ENCODE peak calls at places on chromosomes 7 and 10, in five cellular contexts. F is choroid plexus epithelial cell, D is breast epithelium, R is fibroblast of lung, Y is heart right ventricle. S is an unnamed sample.

GRCh38 chr7:127391591-127392181 is 822 bp downstream of the ZNF800 start:
- DNase-seq in Y (peak; percentile 60), R (peak; percentile 26), F (peak; percentile 45), D (no peak), S (no peak)

GRCh38 chr10:89502556-89502955 is 32.8 kb downstream of the SLC16A12 start:
- DNase-seq in R (peak; percentile 92), D (no peak), F (peak; percentile 94), Y (no peak), S (no peak)

GRCh38 chr10:20265146-20265545 is 448.9 kb downstream of the PLXDC2 start:
- DNase-seq in D (no peak), R (peak; percentile 63), F (peak; percentile 23), Y (no peak), S (no peak)

GRCh38 chr10:25725917-25726716 is 207.9 kb upstream of the MYO3A start:
- DNase-seq in Y (no peak), R (peak; percentile 50), D (no peak), F (peak; percentile 79), S (no peak)

GRCh38 chr10:110323503-110323902 is 18.8 kb upstream of the SMNDC1 start:
- DNase-seq in Y (no peak), D (no peak), R (peak; percentile 79), F (peak; percentile 82), S (no peak)

GRCh38 chr10:805635-806305 is 116.3 kb upstream of the DIP2C start:
- DNase-seq in R (no peak), Y (no peak), F (no peak), D (no peak), S (no peak)

GRCh38 chr10:98269435-98269912 is 1.5 kb upstream of the LOXL4 start:
- DNase-seq in Y (peak; percentile 84), F (peak; percentile 68), R (peak; percentile 69), D (peak; percentile 72), S (no peak)

GRCh38 chr10:86211691-86212390 is 154.8 kb downstream of the GRID1 start:
- DNase-seq in R (no peak), F (no peak), D (no peak), Y (no peak), S (no peak)

GRCh38 chr10:51867956-51868355 is 168.6 kb upstream of the CSTF2T start:
- DNase-seq in Y (no peak), F (peak; percentile 84), D (no peak), R (peak; percentile 97), S (no peak)

DNA sequence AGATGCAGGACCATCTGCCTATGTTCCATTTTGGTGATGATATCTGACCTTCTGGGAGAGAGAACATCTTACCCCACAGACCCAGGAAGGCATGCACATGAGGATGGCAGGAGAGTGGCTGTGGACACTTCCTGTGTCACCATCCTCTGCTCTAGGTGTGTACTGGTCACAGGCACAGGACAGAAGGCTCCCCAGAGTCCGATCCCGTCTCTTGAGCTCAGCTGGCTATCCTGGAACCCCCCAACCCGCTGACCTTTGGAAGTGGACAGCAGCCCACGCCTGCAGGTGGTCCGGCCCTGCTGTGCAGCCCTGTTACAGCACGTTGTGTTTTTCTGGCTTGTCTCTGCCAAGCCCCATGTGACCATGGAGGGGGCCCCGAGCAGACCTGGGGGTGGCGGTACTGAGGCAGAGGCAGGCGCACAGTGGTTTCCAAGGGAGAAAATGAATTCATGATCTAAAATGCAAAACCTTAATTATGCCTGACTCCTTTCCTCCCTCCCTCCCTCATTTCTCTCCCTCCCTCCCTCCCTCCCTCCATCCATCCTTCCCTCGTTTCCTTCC is 178.8 kb downstream of the CUX1 start:
- DNase-seq in Y (no peak), D (no peak), R (no peak), F (no peak), S (no peak)
- TF ChIP-seq CTCF in Y (no peak), D (no peak), R (no peak), F (no peak), S (no peak)

GRCh38 chr10:122368502-122369254 is 5.8 kb upstream of the PLEKHA1 start:
- DNase-seq in Y (no peak), R (no peak), F (no peak), D (no peak), S (no peak)
- TF ChIP-seq CTCF in Y (no peak), R (no peak), F (no peak), D (no peak), S (no peak)

GRCh38 chr10:8043569-8044306 is 10.8 kb upstream of the GATA3 start:
- DNase-seq in D (no peak), F (no peak), Y (no peak), R (no peak), S (no peak)
- TF ChIP-seq CTCF in D (no peak), F (no peak), Y (no peak), R (no peak), S (no peak)

GRCh38 chr10:100829103-100829870 is 83.5 kb upstream of the SLF2 start:
- DNase-seq in D (peak; percentile 9), Y (no peak), F (no peak), R (peak; percentile 3), S (no peak)
- TF ChIP-seq CTCF in D (no peak), Y (no peak), F (no peak), R (no peak), S (no peak)

GRCh38 chr10:80201592-80202256 is 3.6 kb downstream of the ANXA11 start:
- DNase-seq in D (no peak), Y (no peak), F (no peak), R (no peak), S (no peak)

GRCh38 chr10:80203835-80204148 is 1.5 kb downstream of the ANXA11 start:
- DNase-seq in Y (no peak), D (no peak), F (no peak), R (no peak), S (no peak)

GRCh38 chr10:80204193-80204714 is 1.1 kb downstream of the ANXA11 start:
- DNase-seq in F (peak; percentile 36), D (peak; percentile 57), R (no peak), Y (no peak), S (no peak)

GRCh38 chr10:80204801-80205477 is 398 bp downstream of the ANXA11 start:
- DNase-seq in D (no peak), F (no peak), Y (peak; percentile 63), R (no peak), S (no peak)

GRCh38 chr10:80202934-80203834 is 2.2 kb downstream of the ANXA11 start:
- DNase-seq in F (peak; percentile 98), D (peak; percentile 55), Y (peak; percentile 71), R (peak; percentile 82), S (no peak)
- TF ChIP-seq CTCF in F (peak; percentile 46), D (no peak), Y (no peak), R (peak; percentile 11), S (peak; percentile 22)

GRCh38 chr7:47759056-47759706 is 177.3 kb upstream of the TNS3 start:
- DNase-seq in D (no peak), Y (no peak), F (peak; percentile 58), R (peak; percentile 52), S (no peak)
- TF ChIP-seq CTCF in D (no peak), Y (no peak), F (peak; percentile 57), R (peak; percentile 21), S (no peak)

GRCh38 chr7:104275900-104276299 is 52.5 kb upstream of the LHFPL3 start:
- DNase-seq in R (no peak), D (no peak), F (no peak), Y (no peak), S (no peak)

GRCh38 chr7:104271948-104272347 is 56.5 kb upstream of the LHFPL3 start:
- DNase-seq in D (no peak), R (no peak), Y (no peak), F (no peak), S (no peak)

GRCh38 chr7:104267701-104268368 is 60.0 kb upstream of the ORC5 start:
- DNase-seq in R (peak; percentile 39), F (peak; percentile 57), Y (no peak), D (no peak), S (peak; percentile 27)

GRCh38 chr7:104272767-104273384 is 55.5 kb upstream of the LHFPL3 start:
- DNase-seq in R (peak; percentile 50), Y (no peak), D (no peak), F (peak; percentile 77), S (no peak)
- TF ChIP-seq CTCF in R (peak; percentile 59), Y (peak; percentile 40), D (no peak), F (peak; percentile 72), S (peak; percentile 77)